ENCODE peak calls at places on chromosomes 11 and 22, in ten cellular contexts. A, P, X, I, C, R, U, V, Q and Y are unnamed samples.

GRCh38 chr11:61694971-61695706 is 14.9 kb downstream of the DAGLA start:
- DNase-seq in X (peak), I (peak), V (peak), U (no peak), A (peak), R (peak), P (peak), C (peak), Q (no peak), Y (peak)

GRCh38 chr11:116073854-116074837 is 569.9 kb upstream of the CADM1 start:
- DNase-seq in P (no peak), X (no peak), C (no peak), Q (peak), I (no peak), U (no peak), V (peak), A (no peak), R (no peak), Y (peak)

GRCh38 chr11:27496461-27496860 is 10.1 kb downstream of the LIN7C start:
- DNase-seq in P (no peak), A (no peak), U (no peak), C (no peak), I (no peak), Q (no peak), X (no peak), R (no peak), V (no peak), Y (no peak)

GRCh38 chr11:27171391-27171790 is 130.8 kb downstream of the BBOX1 start:
- DNase-seq in I (no peak), Q (no peak), R (peak), A (no peak), C (no peak), P (no peak), V (no peak), X (no peak), U (no peak), Y (no peak)

GRCh38 chr22:44818727-44819126 is 66.4 kb downstream of the ARHGAP8 start:
- DNase-seq in V (no peak), R (no peak), C (no peak), P (no peak), Q (no peak), X (no peak), I (no peak), U (no peak), A (no peak), Y (no peak)

GRCh38 chr11:122661182-122661945 is 5.8 kb downstream of the UBASH3B start:
- DNase-seq in U (peak), Q (no peak), P (no peak), A (no peak), V (peak), I (no peak), R (peak), C (no peak), X (peak), Y (no peak)

GRCh38 chr22:39282642-39283311 is 36.6 kb downstream of the RPL3 start:
- DNase-seq in C (no peak), U (no peak), R (no peak), Q (no peak), X (no peak), P (no peak), I (no peak), A (no peak), V (no peak), Y (no peak)

GRCh38 chr11:37370817-37371216 is 772.8 kb upstream of the RAG2 start:
- DNase-seq in X (no peak), U (no peak), V (no peak), R (peak), A (no peak), C (no peak), P (no peak), I (no peak), Q (no peak), Y (no peak)

GRCh38 chr11:134783219-134783618 is 371.2 kb upstream of the B3GAT1 start:
- DNase-seq in C (no peak), P (no peak), Q (no peak), R (no peak), I (no peak), X (no peak), U (no peak), A (no peak), V (no peak), Y (no peak)

GRCh38 chr22:39773976-39774539 is 119.5 kb downstream of the ENTHD1 start:
- DNase-seq in X (no peak), Q (no peak), I (no peak), R (no peak), A (no peak), P (no peak), C (no peak), U (no peak), V (no peak), Y (no peak)

GRCh38 chr11:112526699-112527410 is 266.2 kb upstream of the PLET1 start:
- DNase-seq in Q (no peak), P (no peak), C (no peak), I (no peak), R (peak), V (no peak), U (no peak), A (no peak), X (no peak), Y (no peak)

GRCh38 chr11:19777342-19778102 is 64.9 kb downstream of the NAV2 start:
- DNase-seq in A (no peak), P (no peak), Q (no peak), C (no peak), I (peak), U (no peak), X (peak), V (peak), R (peak), Y (no peak)

GRCh38 chr22:49971232-49972162 is 10.9 kb downstream of the PIM3 start:
- DNase-seq in R (no peak), P (peak), I (no peak), A (peak), X (peak), U (no peak), V (peak), Q (peak), C (peak), Y (peak)

GRCh38 chr11:118872403-118872821 is 11.3 kb upstream of the CXCR5 start:
- DNase-seq in A (no peak), X (no peak), R (no peak), P (no peak), U (no peak), I (no peak), Q (no peak), V (no peak), C (no peak), Y (no peak)

GRCh38 chr22:17807571-17808410 is 33.5 kb upstream of the BID start:
- DNase-seq in I (no peak), C (no peak), R (no peak), X (no peak), U (peak), Q (no peak), V (no peak), A (peak), P (no peak), Y (peak)

GRCh38 chr11:77035580-77035979 is 1.4 kb downstream of the B3GNT6 start:
- DNase-seq in X (peak), V (no peak), R (peak), P (no peak), Q (no peak), U (no peak), A (peak), I (no peak), C (no peak), Y (no peak)

GRCh38 chr11:13347901-13348300 is 70.3 kb downstream of the BMAL1 start:
- DNase-seq in I (no peak), Q (no peak), P (no peak), U (no peak), A (no peak), X (no peak), R (no peak), C (no peak), V (no peak), Y (no peak)

GRCh38 chr11:17371614-17372013 is 16.8 kb downstream of the KCNJ11 start:
- DNase-seq in Q (no peak), A (no peak), V (peak), C (no peak), X (no peak), U (no peak), I (no peak), R (peak), P (no peak), Y (no peak)

GRCh38 chr11:62665630-62666258 is 632 bp downstream of the CSKMT start:
- DNase-seq in C (no peak), R (no peak), X (peak), P (peak), I (no peak), U (no peak), Q (peak), A (peak), V (peak), Y (peak)

GRCh38 chr22:36356708-36357694 is 30.8 kb downstream of the MYH9 start:
- DNase-seq in X (no peak), U (no peak), Q (no peak), R (no peak), C (no peak), V (no peak), A (no peak), P (no peak), I (no peak), Y (no peak)

DNA sequence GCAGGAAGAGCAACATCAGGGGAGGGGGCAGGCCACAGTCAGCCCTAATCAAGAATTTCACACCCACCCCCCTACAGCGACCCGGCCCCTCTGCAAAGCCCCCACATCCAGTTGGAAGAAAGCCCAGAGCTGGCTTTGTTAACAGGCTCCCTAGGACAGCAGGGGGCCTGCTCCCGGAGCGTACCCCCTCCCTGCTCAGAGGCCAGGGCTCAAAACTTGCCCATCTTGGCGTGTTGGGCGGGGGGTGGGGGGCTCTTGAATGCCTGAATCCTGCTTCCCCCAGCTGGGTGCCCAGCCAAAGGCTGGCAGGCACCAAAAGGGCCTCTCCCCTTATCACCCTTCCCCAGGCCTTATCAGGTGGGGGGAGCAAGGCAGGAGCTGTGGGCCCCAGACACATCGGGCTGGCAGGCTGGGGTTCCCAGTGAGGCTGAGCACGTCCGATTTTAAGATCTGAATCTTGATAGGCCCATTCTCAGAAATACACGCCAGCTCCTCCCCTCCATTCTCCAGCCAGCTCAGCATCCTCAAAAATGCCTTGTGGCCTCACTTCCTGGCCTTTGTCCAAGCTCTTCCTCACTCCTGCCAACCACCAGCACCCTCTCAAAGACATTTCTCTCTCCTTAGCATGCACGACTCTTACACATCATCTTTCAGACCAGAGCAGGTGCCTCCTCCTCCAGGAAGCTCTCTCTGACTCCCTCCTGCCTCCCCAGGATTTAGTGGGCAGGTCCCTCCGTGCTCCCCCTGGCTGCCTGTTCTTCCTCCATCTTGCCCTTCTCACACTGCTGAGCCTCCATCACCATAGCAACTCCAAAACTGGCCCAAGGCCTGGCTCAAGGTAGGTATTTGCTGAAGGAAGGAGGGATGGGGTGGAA is 384.8 kb downstream of the MN1 start:
- DNase-seq in Q (no peak), U (no peak), P (no peak), X (no peak), R (peak), I (no peak), C (no peak), A (peak), V (peak), Y (no peak)
- TF ChIP-seq CTCF in Q (no peak), U (peak), P (no peak), X (no peak), R (no peak), I (no peak), C (no peak), A (no peak), V (no peak), Y (no peak)

GRCh38 chr11:72598466-72598865 is 75.8 kb downstream of the PDE2A start:
- DNase-seq in P (no peak), X (no peak), C (no peak), V (no peak), Q (no peak), I (no peak), A (no peak), R (no peak), U (no peak), Y (no peak)

GRCh38 chr11:72600557-72600956 is 73.7 kb downstream of the PDE2A start:
- DNase-seq in C (no peak), I (no peak), V (no peak), R (no peak), U (no peak), Q (no peak), A (no peak), X (no peak), P (no peak), Y (no peak)

GRCh38 chr11:72602250-72602904 is 71.8 kb downstream of the PDE2A start:
- DNase-seq in X (no peak), A (peak), R (no peak), U (no peak), Q (no peak), P (no peak), C (no peak), I (no peak), V (no peak), Y (no peak)

GRCh38 chr11:72599325-72600117 is 74.7 kb downstream of the PDE2A start:
- DNase-seq in C (no peak), R (no peak), X (no peak), U (no peak), I (no peak), P (no peak), A (no peak), Q (no peak), V (no peak), Y (no peak)

GRCh38 chr11:72598901-72599300 is 75.3 kb downstream of the PDE2A start:
- DNase-seq in U (no peak), I (peak), Q (peak), R (no peak), A (peak), X (peak), C (no peak), V (peak), P (peak), Y (no peak)
- TF ChIP-seq CTCF in U (peak), I (peak), Q (peak), R (peak), A (peak), X (peak), C (peak), V (peak), P (peak), Y (no peak)

GRCh38 chr11:1101318-1102089 is 26.8 kb downstream of the MUC2 start:
- DNase-seq in R (no peak), I (no peak), P (no peak), Q (no peak), C (no peak), A (no peak), V (no peak), U (no peak), X (no peak), Y (no peak)
- TF ChIP-seq CTCF in R (no peak), I (no peak), P (no peak), Q (no peak), C (no peak), A (no peak), V (no peak), U (no peak), X (no peak), Y (no peak)

DNA sequence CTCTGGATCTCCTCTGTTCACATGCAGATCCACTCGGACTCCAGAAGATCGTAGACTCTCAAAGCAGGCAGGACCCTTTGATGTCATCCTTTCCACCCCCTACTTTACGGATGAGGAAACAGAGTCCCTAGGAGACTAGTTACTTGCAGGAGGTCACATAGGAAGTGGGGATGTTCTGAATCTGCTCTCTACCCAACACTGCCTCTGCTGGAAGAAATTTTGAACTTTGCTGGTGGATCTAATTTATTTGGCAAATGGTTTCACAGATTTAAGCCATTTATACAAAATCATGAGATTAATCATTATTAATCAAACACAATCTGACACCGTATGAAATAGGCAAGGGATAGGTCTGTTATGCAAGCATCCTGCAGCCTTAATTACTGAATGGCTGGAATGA is 55.0 kb upstream of the USP47 start:
- DNase-seq in U (no peak), V (peak), R (no peak), C (no peak), Q (no peak), X (peak), I (no peak), A (no peak), P (no peak), Y (no peak)
- TF ChIP-seq CTCF in U (peak), V (peak), R (peak), C (peak), Q (peak), X (peak), I (no peak), A (peak), P (no peak), Y (peak)

GRCh38 chr22:29925402-29925801 is 42.4 kb downstream of the MTMR3 start:
- DNase-seq in U (no peak), V (no peak), X (no peak), A (no peak), P (no peak), C (no peak), I (no peak), R (no peak), Q (no peak), Y (no peak)
- TF ChIP-seq CTCF in U (no peak), V (no peak), X (no peak), A (no peak), P (no peak), C (no peak), I (no peak), R (no peak), Q (no peak), Y (no peak)

GRCh38 chr11:21811572-21811971 is 381.3 kb upstream of the ANO5 start:
- DNase-seq in Q (no peak), A (no peak), C (no peak), U (no peak), V (peak), X (no peak), P (no peak), R (no peak), I (peak), Y (no peak)
- TF ChIP-seq CTCF in Q (no peak), A (no peak), C (no peak), U (no peak), V (peak), X (no peak), P (no peak), R (no peak), I (no peak), Y (no peak)

DNA sequence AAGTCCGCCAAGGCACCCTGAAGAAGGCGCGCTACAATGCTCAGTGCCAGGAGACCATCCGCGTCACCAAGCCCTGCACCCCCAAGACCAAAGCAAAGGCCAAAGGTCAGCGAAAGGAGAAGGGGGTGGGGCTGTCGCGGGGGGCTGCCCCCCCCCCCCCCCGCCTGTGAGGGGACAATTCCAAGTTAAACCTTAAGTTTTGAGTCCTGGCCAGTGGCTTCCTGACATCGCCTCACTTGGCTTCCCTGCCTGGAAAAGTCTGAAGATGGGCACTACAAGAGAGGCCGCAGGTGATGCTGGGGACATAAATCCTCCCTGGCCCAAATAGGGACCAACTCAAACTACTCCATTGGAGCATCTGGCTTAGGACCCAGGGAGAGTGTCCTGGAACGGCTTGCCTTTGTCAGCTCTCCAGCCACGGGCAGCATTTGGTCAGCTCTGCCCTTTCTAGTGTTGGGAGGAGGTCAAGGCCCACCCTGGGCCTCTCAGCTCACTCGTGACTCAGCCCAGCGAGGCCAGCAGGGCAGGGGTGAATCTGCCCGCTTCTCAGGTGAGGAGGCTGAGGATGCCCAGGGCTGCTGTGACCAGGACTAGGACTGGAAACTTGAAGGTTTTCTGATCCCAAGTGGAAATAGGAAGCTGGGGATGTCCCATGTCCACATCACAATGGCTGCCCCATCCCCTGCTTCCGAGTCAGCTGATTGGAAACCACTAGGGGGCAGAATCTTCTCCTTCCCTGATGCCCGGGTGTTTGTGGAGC is 1.4 kb downstream of the MDK start:
- DNase-seq in C (no peak), Q (peak), I (peak), P (no peak), V (peak), U (no peak), A (no peak), X (no peak), R (no peak), Y (no peak)
- TF ChIP-seq CTCF in C (peak), Q (peak), I (peak), P (peak), V (peak), U (peak), A (no peak), X (peak), R (peak), Y (no peak)

GRCh38 chr11:66343176-66343575 is 1.7 kb downstream of the BRMS1 start:
- DNase-seq in X (no peak), R (no peak), U (no peak), Q (no peak), I (no peak), C (no peak), A (no peak), P (no peak), V (no peak), Y (no peak)

GRCh38 chr11:66346476-66347424 is 679 bp downstream of the B4GAT1 start:
- DNase-seq in P (no peak), I (no peak), V (peak), A (peak), U (no peak), C (no peak), X (no peak), R (peak), Q (no peak), Y (peak)

GRCh38 chr11:66345316-66345649 is 379 bp upstream of the BRMS1 start:
- DNase-seq in V (no peak), I (no peak), C (no peak), P (no peak), Q (no peak), R (no peak), X (no peak), U (no peak), A (no peak), Y (no peak)

GRCh38 chr11:66347425-66348276 is at the start of gene B4GAT1:
- DNase-seq in V (peak), Q (peak), A (peak), C (peak), X (peak), I (peak), U (peak), R (peak), P (peak), Y (peak)

GRCh38 chr11:66344550-66345315 is at the start of gene BRMS1:
- DNase-seq in Q (peak), U (peak), P (peak), C (peak), I (peak), R (peak), X (peak), A (peak), V (peak), Y (peak)
- TF ChIP-seq CTCF in Q (peak), U (no peak), P (no peak), C (peak), I (peak), R (no peak), X (no peak), A (peak), V (peak), Y (peak)

DNA sequence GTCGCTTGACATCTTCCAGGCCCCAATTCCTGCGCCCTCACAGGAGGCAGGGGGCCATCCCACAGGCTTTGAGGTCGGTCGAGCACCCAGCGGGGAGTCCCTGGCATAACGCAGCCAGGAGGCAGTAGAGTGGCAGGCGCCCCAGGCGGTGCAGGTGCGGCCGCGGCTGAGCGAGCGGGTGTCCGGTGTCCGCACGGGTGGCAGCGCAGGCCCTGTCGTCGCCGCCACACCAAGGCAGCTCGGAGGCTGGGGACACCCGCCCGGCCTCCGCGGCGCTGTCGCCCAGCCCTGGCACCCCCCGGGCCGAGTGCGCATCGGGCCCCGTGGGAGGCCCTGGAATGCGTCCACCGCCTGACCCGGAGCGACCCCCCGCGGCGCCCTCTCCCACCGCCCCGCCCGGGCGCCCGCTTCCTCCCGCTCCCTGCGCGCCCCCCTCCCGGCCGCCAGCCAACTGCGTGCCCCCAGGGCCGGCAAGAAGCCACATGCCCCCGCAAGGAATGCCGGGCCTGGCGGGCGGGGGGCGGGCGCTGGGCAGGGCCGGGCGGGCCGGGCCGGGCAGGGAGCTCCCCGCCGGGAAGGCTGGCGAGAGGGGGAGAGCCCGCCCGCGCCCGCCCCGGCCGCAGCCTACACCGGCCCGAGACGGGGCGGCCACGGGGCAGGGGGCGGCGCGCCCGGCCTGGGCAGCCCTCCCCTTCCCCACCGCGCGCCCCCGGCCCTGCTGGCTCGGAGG is 33.9 kb downstream of the PRDM11 start:
- DNase-seq in Q (peak), A (peak), X (peak), V (peak), R (peak), C (no peak), U (no peak), P (no peak), I (no peak), Y (peak)
- TF ChIP-seq CTCF in Q (peak), A (peak), X (peak), V (peak), R (peak), C (peak), U (peak), P (peak), I (peak), Y (peak)